ENCODE peak calls at places on chromosomes 13 and 19, in four cellular contexts. S, V, D and H are unnamed samples.
A peak's percentile ranks its signal among the peaks of the same experiment; 100 is the strongest.

GRCh38 chr13:111474136-111475002 is 153.9 kb downstream of the TEX29 start:
- DNase-seq in V (peak; percentile 40), S (peak; percentile 84), D (peak; percentile 51), H (peak; percentile 55)

GRCh38 chr19:40530091-40530901 is 46.4 kb upstream of the SHKBP1 start:
- DNase-seq in S (peak; percentile 83), D (peak; percentile 82), V (no peak), H (no peak)

GRCh38 chr19:31350033-31350692 is 927 bp upstream of the TSHZ3 start:
- DNase-seq in D (no peak), S (no peak), V (no peak), H (no peak)

GRCh38 chr13:30892966-30893365 is 13.1 kb upstream of the MEDAG start:
- DNase-seq in V (peak; percentile 23), D (peak; percentile 91), S (peak; percentile 87), H (peak; percentile 91)

GRCh38 chr13:19071161-19071936 is 110.3 kb downstream of the TUBA3C start:
- DNase-seq in D (peak; percentile 27), V (no peak), S (no peak), H (no peak)

GRCh38 chr19:14494910-14495677 is 833 bp downstream of the GIPC1 start:
- DNase-seq in V (peak; percentile 82), S (no peak), D (no peak), H (no peak)

GRCh38 chr13:110965038-110965754 is 50.3 kb upstream of the ANKRD10 start:
- DNase-seq in S (no peak), V (peak; percentile 92), D (no peak), H (no peak)

GRCh38 chr19:4914736-4915501 is 5.6 kb downstream of the UHRF1 start:
- DNase-seq in D (peak; percentile 88), S (no peak), V (peak; percentile 94), H (peak; percentile 66)

GRCh38 chr19:15595069-15595468 is 19.9 kb upstream of the CYP4F8 start:
- DNase-seq in S (no peak), V (peak; percentile 15), D (no peak), H (no peak)

GRCh38 chr13:101115762-101116161 is 300.5 kb downstream of the NALCN start:
- DNase-seq in S (peak; percentile 71), V (peak; percentile 18), D (no peak), H (peak; percentile 11)